ENCODE peak calls at places on chromosomes 3 and 15, in seven cellular contexts. One of them, this sample, is unnamed.

GRCh38 chr15:58042006-58042405 is 23.5 kb downstream of the ALDH1A2 start:
- DNase-seq in neuronal stem cell: no peak
- DNase-seq in frontal cortex: no peak
- DNase-seq in NCI-H69: no peak
- DNase-seq in Daoy: no peak
- DNase-seq in endothelial cell: no peak
- DNase-seq in left ventricle myocardium inferior: no peak
- DNase-seq in this sample: no peak

GRCh38 chr3:147216143-147216673 is 190.1 kb downstream of the ZIC4 start:
- DNase-seq in neuronal stem cell: no peak
- DNase-seq in frontal cortex: no peak
- DNase-seq in NCI-H69: no peak
- DNase-seq in Daoy: no peak
- DNase-seq in endothelial cell: no peak
- DNase-seq in left ventricle myocardium inferior: no peak
- DNase-seq in this sample: no peak

GRCh38 chr15:78003539-78004008 is 73.9 kb downstream of the TBC1D2B start:
- DNase-seq in neuronal stem cell: no peak
- DNase-seq in frontal cortex: no peak
- DNase-seq in NCI-H69: peak; percentile 96
- DNase-seq in Daoy: no peak
- DNase-seq in endothelial cell: no peak
- DNase-seq in left ventricle myocardium inferior: no peak
- DNase-seq in this sample: no peak

GRCh38 chr3:64048631-64049061 is 25.4 kb upstream of the PSMD6 start:
- DNase-seq in neuronal stem cell: no peak
- DNase-seq in frontal cortex: no peak
- DNase-seq in NCI-H69: no peak
- DNase-seq in Daoy: peak; percentile 38
- DNase-seq in endothelial cell: no peak
- DNase-seq in left ventricle myocardium inferior: no peak
- DNase-seq in this sample: no peak

GRCh38 chr15:58444658-58445332 is 13.0 kb downstream of the LIPC start:
- DNase-seq in neuronal stem cell: no peak
- DNase-seq in frontal cortex: no peak
- DNase-seq in NCI-H69: no peak
- DNase-seq in Daoy: no peak
- DNase-seq in endothelial cell: no peak
- DNase-seq in left ventricle myocardium inferior: no peak
- DNase-seq in this sample: no peak

GRCh38 chr15:85941186-85941855 is 138.3 kb upstream of the AGBL1 start:
- DNase-seq in neuronal stem cell: no peak
- DNase-seq in frontal cortex: no peak
- DNase-seq in NCI-H69: no peak
- DNase-seq in Daoy: no peak
- DNase-seq in endothelial cell: no peak
- DNase-seq in left ventricle myocardium inferior: no peak
- DNase-seq in this sample: no peak

GRCh38 chr3:134337071-134337482 is 37.2 kb downstream of the AMOTL2 start:
- DNase-seq in neuronal stem cell: no peak
- DNase-seq in frontal cortex: no peak
- DNase-seq in NCI-H69: no peak
- DNase-seq in Daoy: no peak
- DNase-seq in endothelial cell: no peak
- DNase-seq in left ventricle myocardium inferior: no peak
- DNase-seq in this sample: no peak

GRCh38 chr3:63232764-63233396 is 45.2 kb upstream of the SYNPR start:
- DNase-seq in neuronal stem cell: no peak
- DNase-seq in frontal cortex: no peak
- DNase-seq in NCI-H69: peak; percentile 23
- DNase-seq in Daoy: no peak
- DNase-seq in endothelial cell: no peak
- DNase-seq in left ventricle myocardium inferior: no peak
- DNase-seq in this sample: no peak

GRCh38 chr15:70154440-70155347 is 57.0 kb upstream of the TLE3 start:
- DNase-seq in neuronal stem cell: no peak
- DNase-seq in frontal cortex: no peak
- DNase-seq in NCI-H69: no peak
- DNase-seq in Daoy: peak; percentile 35
- DNase-seq in endothelial cell: no peak
- DNase-seq in left ventricle myocardium inferior: peak; percentile 40
- DNase-seq in this sample: no peak

GRCh38 chr3:119809249-119810017 is 27.5 kb downstream of the NR1I2 start:
- DNase-seq in neuronal stem cell: no peak
- DNase-seq in frontal cortex: no peak
- DNase-seq in NCI-H69: no peak
- DNase-seq in Daoy: no peak
- DNase-seq in endothelial cell: no peak
- DNase-seq in left ventricle myocardium inferior: no peak
- DNase-seq in this sample: no peak

GRCh38 chr3:128372281-128372680 is 94.4 kb downstream of the DNAJB8 start:
- DNase-seq in neuronal stem cell: no peak
- DNase-seq in frontal cortex: no peak
- DNase-seq in NCI-H69: no peak
- DNase-seq in Daoy: no peak
- DNase-seq in endothelial cell: no peak
- DNase-seq in left ventricle myocardium inferior: no peak
- DNase-seq in this sample: no peak

GRCh38 chr3:156535162-156535627 is 19.7 kb downstream of the SSR3 start:
- DNase-seq in neuronal stem cell: no peak
- DNase-seq in frontal cortex: peak; percentile 15
- DNase-seq in NCI-H69: peak; percentile 16
- DNase-seq in Daoy: peak; percentile 99
- DNase-seq in endothelial cell: no peak
- DNase-seq in left ventricle myocardium inferior: peak; percentile 52
- DNase-seq in this sample: peak; percentile 44

GRCh38 chr3:169699536-169700050 is 36.1 kb upstream of the MECOM start:
- DNase-seq in neuronal stem cell: no peak
- DNase-seq in frontal cortex: no peak
- DNase-seq in NCI-H69: peak; percentile 78
- DNase-seq in Daoy: peak; percentile 28
- DNase-seq in endothelial cell: no peak
- DNase-seq in left ventricle myocardium inferior: peak; percentile 84
- DNase-seq in this sample: no peak

GRCh38 chr3:1207904-1208303 is 115.1 kb downstream of the CNTN6 start:
- DNase-seq in neuronal stem cell: no peak
- DNase-seq in frontal cortex: no peak
- DNase-seq in NCI-H69: no peak
- DNase-seq in Daoy: no peak
- DNase-seq in endothelial cell: no peak
- DNase-seq in left ventricle myocardium inferior: no peak
- DNase-seq in this sample: no peak

GRCh38 chr3:150293401-150294001 is 114.6 kb upstream of the TSC22D2 start:
- DNase-seq in neuronal stem cell: no peak
- DNase-seq in frontal cortex: no peak
- DNase-seq in NCI-H69: peak; percentile 10
- DNase-seq in Daoy: peak; percentile 26
- DNase-seq in endothelial cell: no peak
- DNase-seq in left ventricle myocardium inferior: no peak
- DNase-seq in this sample: no peak

GRCh38 chr15:65084500-65085206 is 8.1 kb downstream of the KBTBD13 start:
- DNase-seq in neuronal stem cell: no peak
- DNase-seq in frontal cortex: no peak
- DNase-seq in NCI-H69: no peak
- DNase-seq in Daoy: no peak
- DNase-seq in endothelial cell: no peak
- DNase-seq in left ventricle myocardium inferior: no peak
- DNase-seq in this sample: no peak

GRCh38 chr3:196499061-196499460 is 4.5 kb downstream of the RNF168 start:
- DNase-seq in neuronal stem cell: no peak
- DNase-seq in frontal cortex: no peak
- DNase-seq in NCI-H69: no peak
- DNase-seq in Daoy: peak; percentile 75
- DNase-seq in endothelial cell: no peak
- DNase-seq in left ventricle myocardium inferior: no peak
- DNase-seq in this sample: no peak

GRCh38 chr3:159860727-159861126 is 127.9 kb upstream of the IL12A start:
- DNase-seq in neuronal stem cell: no peak
- DNase-seq in frontal cortex: no peak
- DNase-seq in NCI-H69: peak; percentile 66
- DNase-seq in Daoy: no peak
- DNase-seq in endothelial cell: peak; percentile 47
- DNase-seq in left ventricle myocardium inferior: no peak
- DNase-seq in this sample: no peak